ENCODE peak calls at places on chromosomes 12 and 14, in six cellular contexts. Q is IMR-90, Z is breast epithelium, E is transverse colon, K is HFF-Myc, M is lung. L is an unnamed sample.

GRCh38 chr14:48323655-48324054 is 648.2 kb upstream of the MDGA2 start:
- DNase-seq in E (no peak), K (no peak), Z (no peak), M (no peak), Q (peak), L (no peak)

GRCh38 chr12:81162725-81163124 is 84.8 kb downstream of the ACSS3 start:
- DNase-seq in K (no peak), E (no peak), Z (no peak), M (no peak), Q (no peak), L (no peak)

GRCh38 chr12:121132601-121133481 is at the start of gene P2RX7:
- DNase-seq in E (peak), M (peak), Z (peak), K (peak), Q (peak), L (peak)

GRCh38 chr12:49131051-49131972 is at the start of gene TUBA1B:
- DNase-seq in K (peak), M (peak), Q (peak), E (peak), Z (peak), L (peak)

GRCh38 chr12:121288158-121288848 is 8.2 kb downstream of the CAMKK2 start:
- DNase-seq in Q (no peak), M (no peak), Z (no peak), E (no peak), K (no peak), L (no peak)

GRCh38 chr14:90883782-90884181 is 67.6 kb upstream of the TTC7B start:
- DNase-seq in K (peak), M (no peak), Q (peak), Z (no peak), E (no peak), L (peak)

GRCh38 chr14:94124582-94125377 is 4.6 kb downstream of the IFI27L2 start:
- DNase-seq in Z (peak), Q (no peak), M (no peak), E (no peak), K (no peak), L (no peak)

GRCh38 chr14:95307402-95308041 is 12.2 kb downstream of the CLMN start:
- DNase-seq in E (no peak), M (no peak), Z (peak), K (no peak), Q (no peak), L (no peak)

GRCh38 chr14:98633380-98633779 is 638.6 kb downstream of the BCL11B start:
- DNase-seq in E (peak), K (no peak), Z (peak), Q (no peak), M (peak), L (no peak)

GRCh38 chr12:7642876-7643309 is 22.8 kb downstream of the APOBEC1 start:
- DNase-seq in E (no peak), M (no peak), Z (no peak), K (no peak), Q (no peak), L (no peak)
- TF ChIP-seq CTCF in E (peak), M (no peak), Z (no peak), K (peak), Q (peak), L (peak)

GRCh38 chr14:101927859-101928258 is 36.5 kb upstream of the DYNC1H1 start:
- DNase-seq in Z (peak), K (peak), Q (peak), E (peak), M (peak), L (peak)
- H3K4me3 ChIP-seq in Z (no peak), K (no peak), Q (no peak), E (no peak), M (no peak), L (no peak)

GRCh38 chr12:126369487-126370463 is 1304.5 kb downstream of the AACS start:
- DNase-seq in Z (no peak), E (no peak), K (no peak), Q (no peak), M (no peak), L (peak)
- TF ChIP-seq CTCF in Z (no peak), E (no peak), K (no peak), Q (no peak), M (no peak), L (peak)

GRCh38 chr14:73264896-73265720 is 27.8 kb downstream of the PAPLN start:
- DNase-seq in M (no peak), K (no peak), Q (no peak), E (no peak), Z (no peak), L (no peak)
- H3K4me3 ChIP-seq in M (no peak), K (no peak), Q (no peak), E (no peak), Z (no peak), L (no peak)

GRCh38 chr14:92656306-92656705 is 92.1 kb downstream of the LGMN start:
- DNase-seq in M (no peak), K (no peak), Q (no peak), E (no peak), Z (no peak), L (no peak)
- TF ChIP-seq CTCF in M (no peak), K (peak), Q (no peak), E (no peak), Z (no peak), L (peak)

DNA sequence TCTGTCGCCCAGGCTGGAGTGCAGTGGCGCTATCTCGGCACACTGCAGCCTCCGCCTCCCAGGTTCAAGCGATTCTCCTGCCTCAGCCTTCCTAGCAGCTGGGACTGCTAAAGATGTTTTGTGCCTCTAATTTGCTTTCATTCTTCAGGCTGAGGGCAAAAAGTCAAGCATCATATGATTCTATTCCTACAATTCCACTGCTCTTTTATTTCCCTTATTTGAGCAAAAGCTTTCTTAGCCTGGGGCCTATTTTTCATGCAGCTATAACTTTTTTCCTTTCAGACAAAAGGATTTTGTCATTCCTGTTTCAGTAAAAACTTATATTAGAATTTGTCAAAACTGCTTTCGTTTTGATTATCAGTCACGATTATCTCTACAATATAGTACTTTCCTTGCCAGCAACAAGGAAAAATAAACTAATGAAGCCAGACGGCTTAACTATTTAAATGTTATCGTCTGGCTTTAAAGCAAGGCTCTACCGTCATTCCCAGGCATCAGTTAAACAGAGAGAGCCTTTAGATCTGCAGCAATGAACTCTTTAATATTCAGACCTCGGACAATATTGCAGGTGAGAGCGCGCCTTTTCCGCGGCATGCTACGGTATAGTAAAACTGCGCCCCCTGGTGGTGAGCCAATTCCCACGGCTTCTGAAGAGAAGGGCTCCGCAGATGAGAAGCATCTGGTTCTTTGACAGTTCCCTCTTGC is 1.4 kb upstream of the SLC2A13 start:
- DNase-seq in Q (peak), Z (peak), K (peak), E (peak), M (peak), L (peak)
- H3K4me3 ChIP-seq in Q (peak), Z (peak), K (peak), E (peak), M (no peak), L (peak)

DNA sequence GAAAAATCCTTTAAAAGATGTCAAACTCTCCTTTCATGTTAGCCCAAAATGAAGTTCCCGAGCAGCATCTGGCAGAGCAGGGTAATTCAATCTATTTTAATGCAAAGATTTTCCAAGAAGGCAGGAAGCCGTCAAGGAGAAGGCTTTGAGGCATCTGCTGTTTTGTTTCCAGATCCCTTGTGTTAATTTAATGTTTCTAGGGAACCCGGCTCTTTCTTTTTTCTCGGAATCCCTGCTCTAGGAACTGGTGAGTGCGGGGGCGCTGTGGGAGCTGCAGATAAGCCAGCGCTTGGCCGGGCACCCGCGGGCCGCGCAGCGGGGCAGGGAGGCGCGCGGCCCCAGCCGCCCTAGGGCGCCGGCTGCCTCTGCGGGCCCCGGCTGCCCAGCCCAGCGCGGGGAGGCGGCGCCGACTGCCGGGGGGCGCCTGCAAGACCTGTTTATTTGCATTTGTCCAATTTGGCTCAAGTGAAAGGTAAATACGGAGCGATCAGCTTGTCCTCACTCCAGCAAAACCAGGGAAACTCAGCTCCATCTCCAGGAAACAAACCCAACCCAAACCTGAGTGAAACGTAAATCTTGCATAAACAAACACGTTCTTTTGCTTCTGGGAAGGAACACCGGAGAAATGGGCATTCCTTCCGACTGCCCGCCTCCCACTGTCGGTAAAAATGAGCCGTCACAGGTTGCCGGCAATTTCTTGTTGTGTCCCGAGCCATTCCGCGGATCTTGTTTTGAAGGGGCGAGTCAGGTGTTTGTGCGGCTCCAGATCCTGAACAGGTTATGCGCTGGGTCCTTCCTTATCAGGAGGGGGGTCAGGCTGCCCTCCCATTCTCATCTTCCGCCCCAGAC is 65.1 kb downstream of the CRADD start:
- DNase-seq in Z (peak), M (peak), E (peak), Q (peak), K (peak), L (peak)
- TF ChIP-seq CTCF in Z (no peak), M (no peak), E (peak), Q (peak), K (peak), L (peak)

GRCh38 chr12:122887817-122888212 is 8.1 kb downstream of the VPS37B start:
- DNase-seq in Z (no peak), K (no peak), M (no peak), Q (no peak), E (no peak), L (no peak)
- H3K4me3 ChIP-seq in Z (no peak), K (no peak), M (no peak), Q (no peak), E (no peak), L (no peak)